ENCODE peak calls at places on chromosomes 2 and 18, in six cellular contexts. One of them, this sample, is unnamed.

GRCh38 chr2:170255971-170256370 is 78.0 kb downstream of the MYO3B start:
- DNase-seq in HCT116: no peak
- DNase-seq in GM12878: no peak
- DNase-seq in HepG2: no peak
- DNase-seq in SK-N-SH: no peak
- DNase-seq in H1: no peak
- DNase-seq in this sample: no peak

GRCh38 chr2:58313926-58314325 is 72.8 kb upstream of the FANCL start:
- DNase-seq in HCT116: no peak
- DNase-seq in GM12878: no peak
- DNase-seq in HepG2: no peak
- DNase-seq in SK-N-SH: no peak
- DNase-seq in H1: no peak
- DNase-seq in this sample: no peak

GRCh38 chr2:64708834-64709233 is 55.1 kb upstream of the SERTAD2 start:
- DNase-seq in HCT116: no peak
- DNase-seq in GM12878: no peak
- DNase-seq in HepG2: no peak
- DNase-seq in SK-N-SH: no peak
- DNase-seq in H1: no peak
- DNase-seq in this sample: no peak

GRCh38 chr2:96092896-96093295 is 23.5 kb downstream of the ADRA2B start:
- DNase-seq in HCT116: no peak
- DNase-seq in GM12878: no peak
- DNase-seq in HepG2: no peak
- DNase-seq in SK-N-SH: no peak
- DNase-seq in H1: no peak
- DNase-seq in this sample: no peak

GRCh38 chr2:9199716-9200633 is 6.6 kb upstream of the ASAP2 start:
- DNase-seq in HCT116: no peak
- DNase-seq in GM12878: no peak
- DNase-seq in HepG2: no peak
- DNase-seq in SK-N-SH: no peak
- DNase-seq in H1: no peak
- DNase-seq in this sample: no peak

GRCh38 chr2:238706163-238706562 is 141.7 kb upstream of the TWIST2 start:
- DNase-seq in HCT116: no peak
- DNase-seq in GM12878: no peak
- DNase-seq in HepG2: no peak
- DNase-seq in SK-N-SH: no peak
- DNase-seq in H1: no peak
- DNase-seq in this sample: no peak

GRCh38 chr2:172416447-172417058 is 10.8 kb upstream of the ITGA6 start:
- DNase-seq in HCT116: no peak
- DNase-seq in GM12878: no peak
- DNase-seq in HepG2: no peak
- DNase-seq in SK-N-SH: no peak
- DNase-seq in H1: no peak
- DNase-seq in this sample: no peak

GRCh38 chr2:108212671-108213070 is 27.1 kb upstream of the SULT1C3 start:
- DNase-seq in HCT116: no peak
- DNase-seq in GM12878: no peak
- DNase-seq in HepG2: no peak
- DNase-seq in SK-N-SH: no peak
- DNase-seq in H1: no peak
- DNase-seq in this sample: no peak

GRCh38 chr18:7924616-7925015 is 357.5 kb downstream of the PTPRM start:
- DNase-seq in HCT116: no peak
- DNase-seq in GM12878: no peak
- DNase-seq in HepG2: no peak
- DNase-seq in SK-N-SH: no peak
- DNase-seq in H1: no peak
- DNase-seq in this sample: no peak

GRCh38 chr2:169109502-169110409 is 40.4 kb downstream of the DHRS9 start:
- DNase-seq in HCT116: peak; percentile 67
- DNase-seq in GM12878: no peak
- DNase-seq in HepG2: peak; percentile 73
- DNase-seq in SK-N-SH: peak; percentile 78
- DNase-seq in H1: peak; percentile 49
- DNase-seq in this sample: peak; percentile 92

GRCh38 chr2:63189026-63189425 is 138.4 kb downstream of the OTX1 start:
- DNase-seq in HCT116: peak; percentile 54
- DNase-seq in GM12878: peak; percentile 12
- DNase-seq in HepG2: peak; percentile 71
- DNase-seq in SK-N-SH: peak; percentile 26
- DNase-seq in H1: peak; percentile 21
- DNase-seq in this sample: peak; percentile 29

GRCh38 chr2:113309655-113310387 is 31.1 kb upstream of the PAX8 start:
- DNase-seq in HCT116: no peak
- DNase-seq in GM12878: no peak
- DNase-seq in HepG2: no peak
- DNase-seq in SK-N-SH: no peak
- DNase-seq in H1: no peak
- DNase-seq in this sample: no peak

GRCh38 chr2:100924122-100924519 is 78.0 kb upstream of the RPL31 start:
- DNase-seq in HCT116: no peak
- DNase-seq in GM12878: no peak
- DNase-seq in HepG2: no peak
- DNase-seq in SK-N-SH: no peak
- DNase-seq in H1: no peak
- DNase-seq in this sample: no peak

DNA sequence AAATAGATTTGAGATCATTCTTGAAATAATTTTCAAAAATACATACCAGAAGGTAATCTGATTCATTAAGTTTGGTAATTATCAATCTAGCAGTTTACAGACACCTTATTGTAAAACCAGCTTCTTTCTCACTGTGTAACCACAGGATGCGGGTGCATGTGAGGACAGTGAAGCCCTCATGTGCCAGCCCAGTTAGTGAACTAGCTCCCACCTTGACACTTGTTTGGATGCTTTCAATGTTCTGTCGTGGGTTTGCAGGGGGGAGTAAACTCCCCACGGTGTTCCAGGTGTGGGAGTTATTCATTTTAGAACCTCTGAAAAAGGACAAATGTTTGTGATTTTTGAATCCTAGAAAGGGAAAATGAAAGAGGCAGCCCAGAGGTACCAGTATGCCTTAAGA is 59.0 kb downstream of the WDSUB1 start:
- DNase-seq in HCT116: no peak
- DNase-seq in GM12878: no peak
- DNase-seq in HepG2: no peak
- DNase-seq in SK-N-SH: no peak
- DNase-seq in H1: no peak
- DNase-seq in this sample: no peak
- H3K9ac ChIP-seq in HCT116: no peak overlapping the region
- H3K9ac ChIP-seq in GM12878: no peak overlapping the region
- H3K9ac ChIP-seq in HepG2: no peak overlapping the region
- H3K9ac ChIP-seq in SK-N-SH: no peak overlapping the region
- H3K9ac ChIP-seq in H1: no peak overlapping the region
- H3K9ac ChIP-seq in this sample: no peak overlapping the region

GRCh38 chr2:233832869-233833812 is 21.2 kb downstream of the HJURP start:
- DNase-seq in HCT116: peak; percentile 7
- DNase-seq in GM12878: no peak
- DNase-seq in HepG2: peak; percentile 54
- DNase-seq in SK-N-SH: peak; percentile 67
- DNase-seq in H1: peak; percentile 38
- DNase-seq in this sample: no peak

GRCh38 chr2:233834378-233834777 is 20.0 kb downstream of the HJURP start:
- DNase-seq in HCT116: no peak
- DNase-seq in GM12878: no peak
- DNase-seq in HepG2: no peak
- DNase-seq in SK-N-SH: no peak
- DNase-seq in H1: no peak
- DNase-seq in this sample: no peak

GRCh38 chr2:233837694-233838229 is 16.6 kb downstream of the HJURP start:
- DNase-seq in HCT116: no peak
- DNase-seq in GM12878: no peak
- DNase-seq in HepG2: no peak
- DNase-seq in SK-N-SH: peak; percentile 52
- DNase-seq in H1: no peak
- DNase-seq in this sample: no peak

GRCh38 chr2:233836359-233836758 is 18.0 kb downstream of the HJURP start:
- DNase-seq in HCT116: no peak
- DNase-seq in GM12878: no peak
- DNase-seq in HepG2: no peak
- DNase-seq in SK-N-SH: no peak
- DNase-seq in H1: no peak
- DNase-seq in this sample: no peak

GRCh38 chr2:233835230-233836186 is 18.8 kb downstream of the HJURP start:
- DNase-seq in HCT116: no peak
- DNase-seq in GM12878: no peak
- DNase-seq in HepG2: no peak
- DNase-seq in SK-N-SH: no peak
- DNase-seq in H1: no peak
- DNase-seq in this sample: no peak
- TF ChIP-seq SIN3A in HCT116: no peak
- TF ChIP-seq SIN3A in GM12878: no peak
- TF ChIP-seq SIN3A in HepG2: no peak
- TF ChIP-seq SIN3A in SK-N-SH: no peak
- TF ChIP-seq SIN3A in H1: no peak
- TF ChIP-seq SIN3A in this sample: no peak

GRCh38 chr2:16625201-16625729 is 40.4 kb downstream of the CYRIA start:
- DNase-seq in HCT116: no peak
- DNase-seq in GM12878: no peak
- DNase-seq in HepG2: no peak
- DNase-seq in SK-N-SH: no peak
- DNase-seq in H1: no peak
- DNase-seq in this sample: peak; percentile 29

GRCh38 chr2:16623564-16624418 is 41.8 kb downstream of the CYRIA start:
- DNase-seq in HCT116: no peak
- DNase-seq in GM12878: no peak
- DNase-seq in HepG2: no peak
- DNase-seq in SK-N-SH: no peak
- DNase-seq in H1: no peak
- DNase-seq in this sample: no peak

GRCh38 chr2:16625759-16626158 is 39.9 kb downstream of the CYRIA start:
- DNase-seq in HCT116: no peak
- DNase-seq in GM12878: peak; percentile 24
- DNase-seq in HepG2: no peak
- DNase-seq in SK-N-SH: no peak
- DNase-seq in H1: no peak
- DNase-seq in this sample: no peak

GRCh38 chr2:16623046-16623445 is 42.6 kb downstream of the CYRIA start:
- DNase-seq in HCT116: no peak
- DNase-seq in GM12878: no peak
- DNase-seq in HepG2: no peak
- DNase-seq in SK-N-SH: no peak
- DNase-seq in H1: no peak
- DNase-seq in this sample: no peak

DNA sequence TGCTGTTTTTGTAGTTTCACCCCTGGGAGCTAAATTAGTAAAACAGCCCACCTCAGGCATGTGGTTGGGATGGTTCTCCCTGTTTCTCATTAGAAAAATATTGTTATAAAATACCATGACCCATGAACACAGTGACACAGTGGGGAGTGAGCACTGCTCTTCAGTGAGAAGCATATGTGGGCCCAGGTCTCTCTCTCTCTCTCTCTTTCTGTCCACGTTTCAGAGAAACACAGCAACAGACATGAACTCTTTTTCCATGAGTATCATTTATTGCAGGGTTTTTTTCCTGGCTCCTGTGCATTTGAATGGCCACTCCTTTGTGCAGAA is 41.3 kb downstream of the CYRIA start:
- DNase-seq in HCT116: no peak
- DNase-seq in GM12878: no peak
- DNase-seq in HepG2: no peak
- DNase-seq in SK-N-SH: no peak
- DNase-seq in H1: no peak
- DNase-seq in this sample: no peak
- H3K9ac ChIP-seq in HCT116: no peak overlapping the region
- H3K9ac ChIP-seq in GM12878: no peak overlapping the region
- H3K9ac ChIP-seq in HepG2: no peak overlapping the region
- H3K9ac ChIP-seq in SK-N-SH: no peak overlapping the region
- H3K9ac ChIP-seq in H1: no peak overlapping the region
- H3K9ac ChIP-seq in this sample: no peak overlapping the region

GRCh38 chr2:200352631-200353030 is 46.1 kb downstream of the SPATS2L start:
- DNase-seq in HCT116: peak; percentile 45
- DNase-seq in GM12878: no peak
- DNase-seq in HepG2: peak; percentile 60
- DNase-seq in SK-N-SH: no peak
- DNase-seq in H1: no peak
- DNase-seq in this sample: no peak
- TF ChIP-seq SIN3A in HCT116: no peak
- TF ChIP-seq SIN3A in GM12878: no peak
- TF ChIP-seq SIN3A in HepG2: no peak
- TF ChIP-seq SIN3A in SK-N-SH: no peak
- TF ChIP-seq SIN3A in H1: no peak
- TF ChIP-seq SIN3A in this sample: no peak

GRCh38 chr2:121818546-121818945 is 63.1 kb downstream of the TSN start:
- DNase-seq in HCT116: no peak
- DNase-seq in GM12878: no peak
- DNase-seq in HepG2: no peak
- DNase-seq in SK-N-SH: no peak
- DNase-seq in H1: no peak
- DNase-seq in this sample: no peak
- H3K9ac ChIP-seq in HCT116: no peak overlapping the region
- H3K9ac ChIP-seq in GM12878: no peak overlapping the region
- H3K9ac ChIP-seq in HepG2: no peak overlapping the region
- H3K9ac ChIP-seq in SK-N-SH: no peak overlapping the region
- H3K9ac ChIP-seq in H1: no peak overlapping the region
- H3K9ac ChIP-seq in this sample: no peak overlapping the region